ENCODE peak calls at places on chromosome X, in four cellular contexts. N is aorta, G is OCI-LY7, O is tibial artery. P is an unnamed sample.
A peak's percentile ranks its signal among the peaks of the same experiment; 100 is the strongest.

GRCh38 chrX:111353810-111354209 is 58.2 kb downstream of the DCX start:
- DNase-seq in N (no peak), O (no peak), G (no peak), P (no peak)

GRCh38 chrX:123884809-123885408 is 25.1 kb downstream of the XIAP start:
- DNase-seq in N (no peak), G (peak; percentile 69), O (no peak), P (peak; percentile 61)

GRCh38 chrX:136453114-136453513 is 34.6 kb upstream of the BRS3 start:
- DNase-seq in O (no peak), G (no peak), N (no peak), P (no peak)

GRCh38 chrX:77785400-77785745 is 643 bp downstream of the ATRX start:
- DNase-seq in O (no peak), N (no peak), G (peak; percentile 20), P (no peak)

GRCh38 chrX:106936246-106936645 is 16.0 kb downstream of the CLDN2 start:
- DNase-seq in N (no peak), G (no peak), O (no peak), P (no peak)

GRCh38 chrX:48468247-48468671 is 1.8 kb downstream of the SLC38A5 start:
- DNase-seq in G (peak; percentile 43), O (no peak), N (no peak), P (no peak)

GRCh38 chrX:23269923-23270322 is 64.7 kb upstream of the PTCHD1 start:
- DNase-seq in N (no peak), G (no peak), O (no peak), P (no peak)

GRCh38 chrX:30282527-30282926 is 26.7 kb downstream of the NR0B1 start:
- DNase-seq in O (no peak), G (no peak), N (no peak), P (no peak)

GRCh38 chrX:130885996-130886395 is 17.0 kb downstream of the ENOX2 start:
- DNase-seq in O (no peak), G (no peak), N (no peak), P (no peak)

GRCh38 chrX:139787601-139788000 is 79.6 kb upstream of the MCF2 start:
- DNase-seq in G (no peak), N (no peak), O (no peak), P (no peak)

GRCh38 chrX:150887906-150888465 is 10.5 kb downstream of the CD99L2 start:
- DNase-seq in G (no peak), N (no peak), O (no peak), P (no peak)

GRCh38 chrX:34909151-34909550 is 33.4 kb upstream of the FAM47B start:
- DNase-seq in N (no peak), O (no peak), G (no peak), P (no peak)

GRCh38 chrX:19842542-19842941 is 44.9 kb downstream of the SH3KBP1 start:
- DNase-seq in N (no peak), G (no peak), O (no peak), P (no peak)

GRCh38 chrX:36983831-36984230 is 24.3 kb upstream of the FAM47C start:
- DNase-seq in N (no peak), O (no peak), G (no peak), P (no peak)

GRCh38 chrX:6732101-6732500 is 197.2 kb upstream of the VCX3A start:
- DNase-seq in G (no peak), O (no peak), N (no peak), P (peak; percentile 68)

GRCh38 chrX:105745863-105746262 is 76.5 kb upstream of the NRK start:
- DNase-seq in G (no peak), O (no peak), N (no peak), P (no peak)

GRCh38 chrX:78958419-78959116 is 13.4 kb downstream of the P2RY10 start:
- DNase-seq in G (no peak), N (no peak), O (no peak), P (peak; percentile 26)

GRCh38 chrX:153338836-153339235 is 4.9 kb downstream of the ZNF275 start:
- DNase-seq in O (no peak), N (no peak), G (no peak), P (peak; percentile 64)

GRCh38 chrX:71543316-71543715 is 10.4 kb downstream of the OGT start:
- DNase-seq in O (no peak), N (no peak), G (no peak), P (no peak)

GRCh38 chrX:73916489-73916888 is 353.5 kb downstream of the CHIC1 start:
- DNase-seq in O (no peak), G (no peak), N (no peak), P (no peak)

GRCh38 chrX:154374361-154375155 is at the start of gene FLNA:
- DNase-seq in N (peak; percentile 79), O (peak; percentile 41), G (no peak), P (no peak)

GRCh38 chrX:1361275-1361674 is 24.7 kb downstream of the IL3RA start:
- DNase-seq in G (no peak), O (no peak), N (no peak), P (no peak)

GRCh38 chrX:3939967-3940610 is 226.6 kb upstream of the PRKX start:
- DNase-seq in O (no peak), G (peak; percentile 21), N (no peak), P (peak; percentile 0)

GRCh38 chrX:116756960-116757359 is 294.2 kb upstream of the CT83 start:
- DNase-seq in O (no peak), N (no peak), G (no peak), P (no peak)
- H3K4me3 ChIP-seq in O (no peak overlapping the region), N (no peak overlapping the region), G (no peak overlapping the region), P (no peak overlapping the region)

GRCh38 chrX:110006161-110006560 is 3.2 kb downstream of the TMEM164 start:
- DNase-seq in O (no peak), G (no peak), N (no peak), P (no peak)

GRCh38 chrX:110004970-110005369 is 2.1 kb downstream of the TMEM164 start:
- DNase-seq in G (no peak), N (no peak), O (no peak), P (no peak)

GRCh38 chrX:110002300-110003166 is at the start of gene TMEM164:
- DNase-seq in O (peak; percentile 83), N (peak; percentile 93), G (peak; percentile 72), P (peak; percentile 79)

GRCh38 chrX:110003167-110004156 is 548 bp downstream of the TMEM164 start:
- DNase-seq in N (no peak), G (no peak), O (peak; percentile 23), P (no peak)

GRCh38 chrX:110004210-110004609 is 1.3 kb downstream of the TMEM164 start:
- DNase-seq in G (no peak), N (no peak), O (no peak), P (no peak)
- H3K4me3 ChIP-seq in G (no peak overlapping the region), N (no peak overlapping the region), O (peak overlapping the region; percentile 8), P (no peak overlapping the region)

GRCh38 chrX:39822133-39822748 is 275.5 kb downstream of the BCOR start:
- DNase-seq in O (no peak), G (no peak), N (no peak), P (no peak)

GRCh38 chrX:39823424-39823823 is 274.3 kb downstream of the BCOR start:
- DNase-seq in O (no peak), N (no peak), G (no peak), P (no peak)

GRCh38 chrX:39821011-39821708 is 276.6 kb downstream of the BCOR start:
- DNase-seq in O (no peak), G (no peak), N (peak; percentile 50), P (no peak)

GRCh38 chrX:39819921-39820849 is 277.6 kb downstream of the BCOR start:
- DNase-seq in O (no peak), N (no peak), G (no peak), P (no peak)

GRCh38 chrX:39821709-39822095 is 276.1 kb downstream of the BCOR start:
- DNase-seq in N (no peak), G (no peak), O (no peak), P (no peak)
- H3K4me3 ChIP-seq in N (no peak overlapping the region), G (no peak overlapping the region), O (peak overlapping the region; percentile 49), P (no peak overlapping the region)

DNA sequence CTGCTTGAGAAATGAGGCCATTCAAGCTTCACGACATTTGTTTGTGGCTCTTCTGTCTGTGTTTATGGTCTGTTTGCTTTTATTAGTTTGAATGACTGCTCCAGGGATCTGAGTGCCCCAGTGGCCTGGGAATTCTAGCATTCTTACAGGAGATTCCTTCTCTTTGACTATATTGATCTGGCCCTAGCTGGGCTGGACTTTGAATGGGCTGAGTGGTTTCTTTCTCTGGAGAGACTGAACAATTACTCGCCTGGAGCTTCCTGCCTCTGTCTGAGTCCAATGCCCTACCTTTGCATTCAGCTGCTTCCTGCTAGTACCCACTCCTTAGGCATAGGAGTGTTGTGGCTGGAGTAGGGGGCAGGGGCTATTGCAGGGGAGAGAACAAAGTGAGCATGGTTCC is 51.2 kb upstream of the EDA start:
- DNase-seq in N (no peak), G (no peak), O (no peak), P (no peak)
- H3K4me3 ChIP-seq in N (no peak overlapping the region), G (no peak overlapping the region), O (no peak overlapping the region), P (no peak overlapping the region)

GRCh38 chrX:25012793-25013592 is 2.8 kb downstream of the ARX start:
- DNase-seq in G (no peak), N (no peak), O (no peak), P (no peak)
- H3K4me3 ChIP-seq in G (peak overlapping the region; percentile 40), N (peak overlapping the region; percentile 5), O (no peak overlapping the region), P (no peak overlapping the region)

GRCh38 chrX:2389324-2389723 is 111.5 kb downstream of the DHRSX start:
- DNase-seq in G (no peak), O (no peak), N (no peak), P (no peak)
- H3K4me3 ChIP-seq in G (no peak overlapping the region), O (no peak overlapping the region), N (no peak overlapping the region), P (no peak overlapping the region)

DNA sequence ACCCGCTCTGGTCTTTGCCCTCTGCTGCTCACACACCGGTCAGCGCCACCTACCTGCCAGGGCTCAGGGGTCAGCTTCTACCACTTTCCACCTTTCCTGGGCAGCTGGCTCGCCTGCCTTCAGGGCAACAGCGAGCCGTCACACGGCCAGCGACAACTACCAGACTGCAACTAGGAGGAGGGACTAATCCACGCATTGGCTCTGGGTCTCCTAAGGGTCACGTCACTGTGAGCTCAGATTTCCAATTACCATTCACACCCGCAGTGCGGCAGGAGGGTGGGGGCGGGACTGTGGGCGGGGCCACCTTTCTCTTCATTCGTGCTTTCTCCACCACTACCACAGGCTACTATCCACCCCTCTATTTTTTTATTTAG is at the start of gene BEX5:
- DNase-seq in N (peak; percentile 69), O (peak; percentile 44), G (no peak), P (peak; percentile 63)
- H3K4me3 ChIP-seq in N (peak within 1 kb of the TSS; percentile 24), O (peak within 1 kb of the TSS; percentile 50), G (no peak within 1 kb of the TSS), P (peak within 1 kb of the TSS; percentile 65)

GRCh38 chrX:53716328-53717088 is 30.0 kb upstream of the HUWE1 start:
- DNase-seq in G (peak; percentile 74), N (no peak), O (no peak), P (peak; percentile 87)
- H3K4me3 ChIP-seq in G (peak overlapping the region; percentile 49), N (no peak overlapping the region), O (no peak overlapping the region), P (peak overlapping the region; percentile 16)

GRCh38 chrX:31314921-31315320 is 243.1 kb upstream of the FTHL17 start:
- DNase-seq in O (no peak), G (no peak), N (no peak), P (no peak)
- H3K4me3 ChIP-seq in O (no peak overlapping the region), G (no peak overlapping the region), N (no peak overlapping the region), P (no peak overlapping the region)